ENCODE peak calls at places on chromosomes 16 and 17, in four cellular contexts. X is heart left ventricle; I is cardiac muscle cell; Y is CD4-positive, alpha-beta T cell. A is an unnamed sample.

GRCh38 chr17:68790931-68791330 is 164.3 kb downstream of the ABCA8 start:
- DNase-seq in X (peak), I (no peak), Y (no peak), A (no peak)

GRCh38 chr17:48586355-48586924 is 3.6 kb downstream of the HOXB3 start:
- DNase-seq in X (no peak), I (no peak), Y (no peak), A (no peak)

GRCh38 chr16:80974649-80975376 is 31.9 kb downstream of the CMC2 start:
- DNase-seq in X (no peak), I (peak), Y (no peak), A (no peak)

GRCh38 chr16:23711785-23712184 is 1.2 kb downstream of the ERN2 start:
- DNase-seq in X (no peak), I (no peak), Y (no peak), A (no peak)

GRCh38 chr17:43515641-43516040 is 30.5 kb downstream of the ETV4 start:
- DNase-seq in X (no peak), I (no peak), Y (no peak), A (no peak)

GRCh38 chr16:24507959-24508358 is 31.4 kb upstream of the RBBP6 start:
- DNase-seq in X (no peak), I (no peak), Y (no peak), A (no peak)

GRCh38 chr16:3659200-3659599 is 4.7 kb downstream of the DNASE1 start:
- DNase-seq in X (no peak), I (no peak), Y (no peak), A (no peak)

GRCh38 chr17:76378548-76379274 is 5.7 kb upstream of the SPHK1 start:
- DNase-seq in X (no peak), I (no peak), Y (no peak), A (no peak)

GRCh38 chr16:89495121-89495520 is 4.8 kb upstream of the ANKRD11 start:
- DNase-seq in X (no peak), I (peak), Y (no peak), A (no peak)

DNA sequence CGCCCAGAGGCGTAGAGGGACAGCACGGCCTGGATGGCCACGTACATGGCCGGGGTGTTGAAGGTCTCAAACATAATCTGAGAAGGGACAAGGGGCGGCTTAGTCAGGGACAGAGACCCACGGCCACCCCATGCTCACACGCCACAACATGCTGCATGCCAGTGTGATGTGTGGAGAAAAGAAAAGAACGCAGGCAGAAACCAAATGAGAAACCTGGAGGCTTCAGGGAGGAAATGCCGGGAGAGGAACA is 1.1 kb downstream of the ACTG1 start:
- DNase-seq in X (no peak), I (no peak), Y (no peak), A (no peak)
- H3K27ac ChIP-seq in X (peak), I (peak), Y (peak), A (peak)

GRCh38 chr17:40469805-40470675 is 26.8 kb downstream of the IGFBP4 start:
- DNase-seq in X (no peak), I (no peak), Y (no peak), A (no peak)
- H3K27ac ChIP-seq in X (no peak), I (no peak), Y (no peak), A (no peak)

DNA sequence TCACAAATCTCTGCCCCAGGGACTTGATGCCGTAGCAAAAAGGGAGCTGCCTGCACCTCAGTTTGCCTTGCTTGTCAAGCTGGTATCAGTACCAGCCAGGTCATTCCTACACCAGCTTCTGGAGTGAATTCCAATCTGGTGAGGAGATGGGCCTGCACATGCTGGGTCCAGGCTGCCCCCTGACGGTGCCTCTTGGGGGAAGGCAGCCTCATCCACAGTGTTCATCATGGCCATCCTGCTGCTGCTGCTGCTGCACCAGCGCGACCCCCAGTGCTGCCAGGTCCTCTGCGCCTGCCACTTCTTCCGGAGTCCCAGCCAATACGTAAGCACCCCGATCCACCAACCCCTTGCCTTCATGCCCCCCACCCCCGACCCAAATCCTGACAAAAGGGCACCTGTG is 8.3 kb downstream of the MRPL27 start:
- DNase-seq in X (no peak), I (no peak), Y (no peak), A (no peak)
- H3K27ac ChIP-seq in X (no peak), I (peak), Y (no peak), A (no peak)

GRCh38 chr16:83948914-83949723 is 3.9 kb upstream of the OSGIN1 start:
- DNase-seq in X (no peak), I (no peak), Y (no peak), A (no peak)

GRCh38 chr16:83945587-83945986 is 7.5 kb upstream of the OSGIN1 start:
- DNase-seq in X (no peak), I (no peak), Y (no peak), A (no peak)

GRCh38 chr16:83946154-83946780 is 6.8 kb upstream of the OSGIN1 start:
- DNase-seq in X (no peak), I (no peak), Y (no peak), A (no peak)

GRCh38 chr16:83947642-83948234 is 5.3 kb upstream of the OSGIN1 start:
- DNase-seq in X (no peak), I (no peak), Y (no peak), A (no peak)

GRCh38 chr16:83946781-83947566 is 6.1 kb upstream of the OSGIN1 start:
- DNase-seq in X (no peak), I (no peak), Y (no peak), A (no peak)
- H3K27ac ChIP-seq in X (no peak), I (no peak), Y (no peak), A (no peak)

GRCh38 chr17:1730004-1730344 is 5.5 kb downstream of the WDR81 start:
- DNase-seq in X (no peak), I (no peak), Y (no peak), A (no peak)

GRCh38 chr17:1733047-1733357 is 8.5 kb downstream of the WDR81 start:
- DNase-seq in X (no peak), I (no peak), Y (no peak), A (no peak)

GRCh38 chr17:1730345-1731193 is 6.1 kb downstream of the WDR81 start:
- DNase-seq in X (peak), I (no peak), Y (no peak), A (peak)

GRCh38 chr17:1732241-1733046 is 7.9 kb downstream of the WDR81 start:
- DNase-seq in X (no peak), I (no peak), Y (no peak), A (no peak)

GRCh38 chr17:1731194-1731506 is 6.6 kb downstream of the WDR81 start:
- DNase-seq in X (no peak), I (no peak), Y (no peak), A (no peak)
- H3K27ac ChIP-seq in X (peak), I (no peak), Y (no peak), A (peak)

A was measured in lung.